ENCODE peak calls at places on chromosomes 13 and 19, in seven cellular contexts. H is Peyer's patch, R is IMR-90, J is kidney epithelial cell, Q is Caco-2, O is cardiac muscle cell, W is hepatocyte. G is an unnamed sample.

GRCh38 chr13:28540612-28541011 is 45.7 kb upstream of the FLT1 start:
- DNase-seq in H (no peak), R (peak; percentile 57), J (no peak), Q (no peak), O (no peak), W (no peak), G (no peak)

GRCh38 chr13:72255908-72256307 is 388.9 kb upstream of the DACH1 start:
- DNase-seq in H (no peak), R (no peak), J (no peak), Q (peak; percentile 46), O (peak; percentile 77), W (peak; percentile 61), G (peak; percentile 56)

GRCh38 chr13:51341804-51342203 is 2.3 kb downstream of the SERPINE3 start:
- DNase-seq in H (no peak), R (no peak), J (no peak), Q (no peak), O (no peak), W (no peak), G (no peak)

GRCh38 chr13:95479706-95480105 is 72.8 kb upstream of the CLDN10 start:
- DNase-seq in H (no peak), R (no peak), J (no peak), Q (no peak), O (no peak), W (no peak), G (no peak)

GRCh38 chr13:97905517-97905916 is 48.0 kb upstream of the IPO5 start:
- DNase-seq in H (no peak), R (no peak), J (no peak), Q (no peak), O (no peak), W (no peak), G (no peak)

GRCh38 chr13:80011448-80012212 is 329.3 kb downstream of the SPRY2 start:
- DNase-seq in H (no peak), R (no peak), J (no peak), Q (no peak), O (no peak), W (no peak), G (no peak)

GRCh38 chr13:30831515-30831914 is 74.6 kb upstream of the MEDAG start:
- DNase-seq in H (no peak), R (no peak), J (no peak), Q (no peak), O (no peak), W (no peak), G (no peak)

GRCh38 chr19:37243206-37243632 is 25.2 kb downstream of the ZNF383 start:
- DNase-seq in H (no peak), R (no peak), J (no peak), Q (no peak), O (no peak), W (no peak), G (no peak)

GRCh38 chr13:108322206-108322824 is 52.8 kb downstream of the TNFSF13B start:
- DNase-seq in H (no peak), R (peak; percentile 52), J (peak; percentile 2), Q (no peak), O (peak; percentile 66), W (peak; percentile 69), G (no peak)

GRCh38 chr13:113419531-113420183 is 33.6 kb downstream of the ADPRHL1 start:
- DNase-seq in H (no peak), R (no peak), J (no peak), Q (no peak), O (no peak), W (no peak), G (no peak)

GRCh38 chr13:73416093-73416492 is 357.3 kb downstream of the KLF5 start:
- DNase-seq in H (no peak), R (no peak), J (no peak), Q (no peak), O (no peak), W (no peak), G (no peak)

GRCh38 chr19:48654299-48655059 is 8.5 kb upstream of the CA11 start:
- DNase-seq in H (peak; percentile 52), R (no peak), J (no peak), Q (no peak), O (no peak), W (peak; percentile 27), G (no peak)

GRCh38 chr13:75771818-75772217 is 135.7 kb downstream of the LMO7 start:
- DNase-seq in H (no peak), R (peak; percentile 91), J (peak; percentile 69), Q (no peak), O (no peak), W (no peak), G (no peak)

GRCh38 chr13:80245162-80245733 is 95.7 kb downstream of the SPRY2 start:
- DNase-seq in H (no peak), R (no peak), J (no peak), Q (no peak), O (no peak), W (no peak), G (no peak)

GRCh38 chr19:34263745-34264237 is 9.4 kb downstream of the GARRE1 start:
- DNase-seq in H (no peak), R (no peak), J (no peak), Q (no peak), O (no peak), W (no peak), G (no peak)

GRCh38 chr13:24672141-24673132 is 7.8 kb upstream of the ATP12A start:
- DNase-seq in H (no peak), R (no peak), J (no peak), Q (no peak), O (peak; percentile 26), W (no peak), G (no peak)

GRCh38 chr19:6743714-6744380 is 4.4 kb downstream of the TRIP10 start:
- DNase-seq in H (no peak), R (peak; percentile 37), J (no peak), Q (no peak), O (no peak), W (no peak), G (no peak)

GRCh38 chr13:97502192-97502591 is 68.2 kb downstream of the RAP2A start:
- DNase-seq in H (no peak), R (peak; percentile 11), J (no peak), Q (no peak), O (no peak), W (peak; percentile 26), G (no peak)

GRCh38 chr13:102197193-102197592 is 204.7 kb downstream of the FGF14 start:
- DNase-seq in H (no peak), R (peak; percentile 8), J (no peak), Q (no peak), O (no peak), W (no peak), G (no peak)

GRCh38 chr19:6034512-6034911 is 56.6 kb upstream of the RANBP3 start:
- DNase-seq in H (no peak), R (no peak), J (no peak), Q (no peak), O (no peak), W (no peak), G (no peak)

GRCh38 chr13:89899302-89900103 is 1448.0 kb upstream of the MIR17HG start:
- DNase-seq in H (no peak), R (no peak), J (no peak), Q (no peak), O (no peak), W (no peak), G (no peak)
- H3K4me3 ChIP-seq in H (no peak overlapping the region), R (no peak overlapping the region), J (no peak overlapping the region), Q (no peak overlapping the region), O (no peak overlapping the region), W (no peak overlapping the region), G (no peak overlapping the region)

DNA sequence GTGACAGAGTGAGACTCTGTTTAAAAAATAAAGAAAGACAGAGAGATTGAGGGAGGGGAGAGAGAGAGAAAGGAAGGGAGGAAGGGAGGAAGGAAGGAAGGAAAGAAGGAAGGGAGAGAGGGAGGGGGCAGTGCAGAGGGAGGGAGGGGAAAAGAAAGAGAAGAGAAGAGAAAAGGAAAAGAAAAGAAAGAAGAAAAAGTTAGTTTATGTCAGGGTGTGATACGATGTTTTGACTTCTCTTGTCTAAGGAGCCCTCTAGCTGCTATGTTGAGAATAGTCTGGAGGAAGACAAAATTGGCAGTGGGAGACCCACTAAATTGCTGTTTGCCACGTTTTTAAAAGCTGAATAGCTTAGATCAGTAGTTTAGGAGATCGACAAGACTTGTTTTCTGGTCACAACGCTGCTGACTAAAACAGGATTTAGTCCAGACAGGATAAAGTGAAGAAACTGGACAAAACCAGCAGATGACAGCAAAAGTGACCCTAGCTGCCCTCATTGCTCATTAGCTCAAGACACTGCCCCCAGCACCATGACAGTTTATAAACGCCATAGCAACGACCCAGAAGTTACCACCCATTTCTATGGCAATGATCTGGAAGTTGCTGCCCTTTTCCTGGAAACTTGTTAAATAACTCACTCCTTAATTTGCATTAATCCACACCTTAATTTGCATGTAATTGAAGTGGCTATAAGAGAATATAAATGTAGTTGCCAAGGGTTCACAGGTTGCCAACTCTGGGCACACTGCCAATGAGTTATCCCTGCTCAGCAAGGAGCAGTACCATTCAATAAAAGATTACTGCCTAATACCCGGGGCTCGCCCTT is 11.1 kb downstream of the TEX101 start:
- DNase-seq in H (peak; percentile 87), R (peak; percentile 18), J (no peak), Q (no peak), O (peak; percentile 24), W (peak; percentile 36), G (peak; percentile 85)
- TF ChIP-seq CTCF in H (no peak), R (peak; percentile 51), J (peak; percentile 44), Q (peak; percentile 46), O (peak; percentile 57), W (peak; percentile 59), G (no peak)

GRCh38 chr13:109744512-109745051 is 41.8 kb downstream of the IRS2 start:
- DNase-seq in H (no peak), R (peak; percentile 92), J (no peak), Q (no peak), O (no peak), W (peak; percentile 80), G (peak; percentile 91)
- H3K36me3 ChIP-seq in H (no peaks in the 10 kb centered on the region), R (no peaks in the 10 kb centered on the region), J (no peaks in the 10 kb centered on the region), Q (no peaks in the 10 kb centered on the region), O (no peaks in the 10 kb centered on the region), W (no peaks in the 10 kb centered on the region), G (no peaks in the 10 kb centered on the region)

GRCh38 chr13:110617326-110618072 is 2.2 kb downstream of the NAXD start:
- DNase-seq in H (no peak), R (peak; percentile 97), J (no peak), Q (no peak), O (no peak), W (peak; percentile 69), G (peak; percentile 66)
- H3K4me3 ChIP-seq in H (peak overlapping the region; percentile 80), R (no peak overlapping the region), J (no peak overlapping the region), Q (peak overlapping the region; percentile 96), O (no peak overlapping the region), W (no peak overlapping the region), G (no peak overlapping the region)

DNA sequence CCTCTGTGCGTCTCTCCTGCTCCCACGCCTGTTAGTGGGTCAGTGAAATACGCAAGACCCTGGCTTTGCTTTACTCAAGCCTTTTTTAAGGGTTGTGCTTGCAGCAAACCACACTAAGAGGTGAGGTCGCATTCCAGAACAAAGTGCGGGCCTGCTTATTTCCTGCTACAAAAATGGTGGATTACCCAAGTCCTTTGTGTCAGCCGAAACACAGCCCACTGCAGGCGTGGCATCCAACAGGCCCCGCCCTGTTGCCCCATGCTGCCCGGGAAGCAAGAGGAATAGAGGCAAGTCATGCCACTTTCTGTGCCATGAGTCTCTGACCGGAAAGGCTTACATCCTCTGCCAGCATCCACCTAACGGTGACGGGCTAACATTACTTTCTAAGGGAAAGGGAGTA is 7.7 kb upstream of the IRS2 start:
- DNase-seq in H (no peak), R (no peak), J (no peak), Q (no peak), O (no peak), W (no peak), G (no peak)
- TF ChIP-seq CTCF in H (no peak), R (no peak), J (no peak), Q (no peak), O (no peak), W (no peak), G (no peak)